ENCODE peak calls at places on chromosomes 13 and 19, in four cellular contexts. T is stimulated activated CD8-positive, alpha-beta memory T cell treated with anti-CD3 and anti-CD28 coated beads, Interleukin-4, amount 100 ng/mL, for 1 hour; A is ELF-1; Y is endothelial cell. B is an unnamed sample.

GRCh38 chr13:77831870-77832269 is 86.8 kb downstream of the EDNRB start:
- DNase-seq in T (no peak), A (no peak), Y (no peak), B (no peak)

GRCh38 chr13:30998548-30999140 is 66.2 kb downstream of the TEX26 start:
- DNase-seq in T (no peak), A (no peak), Y (no peak), B (no peak)

GRCh38 chr19:9407827-9408226 is 27.5 kb downstream of the ZNF266 start:
- DNase-seq in T (no peak), A (no peak), Y (no peak), B (no peak)

GRCh38 chr19:38228005-38228377 is 4.0 kb upstream of the DPF1 start:
- DNase-seq in T (no peak), A (no peak), Y (no peak), B (no peak)

GRCh38 chr13:74132152-74132767 is 1.9 kb downstream of the KLF12 start:
- DNase-seq in T (no peak), A (no peak), Y (no peak), B (no peak)

GRCh38 chr19:54905908-54906511 is at the start of gene NCR1:
- DNase-seq in T (peak), A (peak), Y (no peak), B (no peak)

GRCh38 chr13:78022164-78022877 is 103.7 kb upstream of the EDNRB start:
- DNase-seq in T (peak), A (peak), Y (peak), B (peak)

GRCh38 chr13:97911311-97912138 is 42.0 kb upstream of the IPO5 start:
- DNase-seq in T (no peak), A (peak), Y (peak), B (no peak)

GRCh38 chr13:71056581-71056980 is 810.4 kb downstream of the DACH1 start:
- DNase-seq in T (no peak), A (peak), Y (no peak), B (no peak)

GRCh38 chr19:1172353-1173159 is 1.5 kb downstream of the SBNO2 start:
- DNase-seq in T (no peak), A (peak), Y (peak), B (no peak)

GRCh38 chr19:40771101-40771539 is 4.2 kb upstream of the MIA start:
- DNase-seq in T (no peak), A (peak), Y (no peak), B (no peak)

GRCh38 chr13:99741979-99742378 is 229.6 kb downstream of the ZIC5 start:
- DNase-seq in T (no peak), A (no peak), Y (no peak), B (no peak)

GRCh38 chr19:49801966-49802661 is 11.0 kb downstream of the FUZ start:
- DNase-seq in T (no peak), A (peak), Y (no peak), B (no peak)

GRCh38 chr19:49779731-49780578 is 13.2 kb downstream of the AP2A1 start:
- DNase-seq in T (no peak), A (no peak), Y (no peak), B (no peak)

GRCh38 chr19:36916991-36917390 is 859 bp downstream of the ZNF568 start:
- DNase-seq in T (no peak), A (peak), Y (no peak), B (no peak)

GRCh38 chr19:524062-524674 is 7.4 kb upstream of the CDC34 start:
- DNase-seq in T (no peak), A (peak), Y (no peak), B (no peak)

GRCh38 chr13:49300716-49301589 is 53.2 kb downstream of the CDADC1 start:
- DNase-seq in T (peak), A (peak), Y (peak), B (peak)

GRCh38 chr19:34261335-34262109 is 7.2 kb downstream of the GARRE1 start:
- DNase-seq in T (no peak), A (no peak), Y (no peak), B (no peak)

GRCh38 chr19:56112313-56112709 is 8.8 kb downstream of the ZNF787 start:
- DNase-seq in T (no peak), A (no peak), Y (no peak), B (no peak)

GRCh38 chr19:39407644-39408391 is 1.2 kb downstream of the ZFP36 start:
- DNase-seq in T (peak), A (no peak), Y (no peak), B (no peak)

GRCh38 chr13:112756967-112757758 is 67.3 kb downstream of the ATP11A start:
- DNase-seq in T (no peak), A (no peak), Y (no peak), B (no peak)

GRCh38 chr19:19659646-19660245 is 3.7 kb downstream of the ATP13A1 start:
- DNase-seq in T (no peak), A (no peak), Y (no peak), B (no peak)